ENCODE peak calls at places on chromosomes 5 and 9, in four cellular contexts. A, W, V and Z are unnamed samples.

GRCh38 chr9:71984388-71985069 is 73.1 kb downstream of the C9orf85 start:
- DNase-seq in A (peak), W (no peak), V (no peak), Z (no peak)

GRCh38 chr9:111961575-111961974 is 65.0 kb downstream of the UGCG start:
- DNase-seq in A (no peak), W (no peak), V (no peak), Z (no peak)

GRCh38 chr5:89534331-89534730 is 651.3 kb upstream of the MEF2C start:
- DNase-seq in A (no peak), W (no peak), V (no peak), Z (no peak)

GRCh38 chr5:42516282-42517042 is 93.2 kb downstream of the GHR start:
- DNase-seq in A (no peak), W (no peak), V (no peak), Z (no peak)

GRCh38 chr5:89213584-89213983 is 330.6 kb upstream of the MEF2C start:
- DNase-seq in A (peak), W (no peak), V (no peak), Z (no peak)

GRCh38 chr5:136814621-136815378 is 449.5 kb upstream of the TRPC7 start:
- DNase-seq in A (peak), W (no peak), V (no peak), Z (no peak)

GRCh38 chr9:14238518-14238917 is 75.4 kb downstream of the NFIB start:
- DNase-seq in A (peak), W (no peak), V (no peak), Z (no peak)

GRCh38 chr5:174724484-174725260 is at the start of gene MSX2:
- DNase-seq in A (peak), W (peak), V (no peak), Z (no peak)

GRCh38 chr9:136671646-136672430 is 9.1 kb downstream of the EGFL7 start:
- DNase-seq in A (no peak), W (peak), V (peak), Z (no peak)

GRCh38 chr9:136333486-136333885 is 6.1 kb downstream of the GPSM1 start:
- DNase-seq in A (no peak), W (no peak), V (no peak), Z (no peak)

GRCh38 chr9:115117999-115118470 is at the start of gene TNC:
- DNase-seq in A (peak), W (no peak), V (peak), Z (no peak)

GRCh38 chr5:5289537-5289936 is 132.9 kb upstream of the ICE1 start:
- DNase-seq in A (no peak), W (no peak), V (no peak), Z (no peak)
- TF ChIP-seq CTCF in A (no peak), W (no peak), V (no peak), Z (no peak)

GRCh38 chr5:141780240-141780951 is 97.8 kb downstream of the PCDH1 start:
- DNase-seq in A (no peak), W (no peak), V (no peak), Z (no peak)
- TF ChIP-seq CTCF in A (no peak), W (no peak), V (no peak), Z (no peak)

DNA sequence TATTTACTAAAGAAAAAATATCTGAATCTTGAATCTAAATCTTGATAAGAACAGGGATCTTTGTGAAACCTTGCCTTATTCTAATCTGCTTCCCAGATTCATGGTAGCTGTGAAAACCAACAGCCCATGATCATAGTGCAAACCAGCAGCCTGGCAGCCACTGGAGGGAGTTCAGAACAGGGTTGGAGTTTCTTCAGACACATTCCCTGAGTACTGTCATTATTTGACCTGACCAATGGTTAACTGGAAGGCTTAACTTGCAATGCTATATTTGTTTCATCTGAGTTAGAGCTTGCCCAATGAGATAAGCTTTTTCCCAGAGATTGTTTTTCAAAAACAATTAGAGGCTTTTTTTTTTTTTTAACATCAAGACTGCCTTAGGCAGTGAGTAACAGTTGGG is 47.8 kb downstream of the LOX start:
- DNase-seq in A (peak), W (no peak), V (no peak), Z (no peak)
- TF ChIP-seq CTCF in A (no peak), W (no peak), V (no peak), Z (no peak)

DNA sequence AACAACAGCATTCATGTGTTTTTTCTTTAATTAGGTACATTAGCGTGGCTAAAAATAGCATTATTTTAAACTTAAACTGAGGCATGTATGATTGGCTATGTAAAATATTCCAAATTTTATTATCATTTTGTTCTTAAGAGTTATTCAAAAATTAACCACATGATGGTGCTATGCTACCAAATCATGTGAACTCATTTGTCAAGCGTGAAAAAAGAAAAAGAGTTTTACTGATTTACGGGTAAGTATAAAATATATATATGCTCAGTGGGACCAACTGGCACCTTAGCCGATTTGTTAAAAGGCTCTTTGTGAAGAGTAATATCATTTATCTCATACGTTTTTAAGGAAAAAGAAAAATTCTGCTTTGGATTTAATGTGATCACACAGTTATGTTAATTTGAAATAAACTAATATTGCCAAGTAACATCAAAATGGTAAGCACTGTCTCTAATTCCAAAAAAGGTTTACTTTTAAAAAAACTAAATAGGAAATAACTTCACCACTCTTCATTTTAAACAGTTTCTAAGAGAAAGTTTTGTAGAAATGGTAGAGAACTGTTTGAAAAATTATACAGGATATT is 1042.3 kb downstream of the CDH12 start:
- DNase-seq in A (peak), W (no peak), V (no peak), Z (no peak)
- TF ChIP-seq CTCF in A (peak), W (peak), V (peak), Z (peak)

GRCh38 chr9:131235480-131235851 is 40.8 kb downstream of the FAM78A start:
- DNase-seq in A (no peak), W (no peak), V (no peak), Z (no peak)

GRCh38 chr9:131233989-131234388 is 42.3 kb downstream of the FAM78A start:
- DNase-seq in A (no peak), W (no peak), V (no peak), Z (no peak)

GRCh38 chr9:131233556-131233955 is 42.8 kb downstream of the FAM78A start:
- DNase-seq in A (no peak), W (no peak), V (no peak), Z (no peak)

GRCh38 chr9:131236161-131236560 is 40.1 kb downstream of the FAM78A start:
- DNase-seq in A (no peak), W (no peak), V (no peak), Z (no peak)

GRCh38 chr9:131234799-131235479 is 41.4 kb downstream of the FAM78A start:
- DNase-seq in A (no peak), W (no peak), V (no peak), Z (no peak)
- TF ChIP-seq CTCF in A (no peak), W (no peak), V (no peak), Z (no peak)

GRCh38 chr5:72454996-72455395 is 52.2 kb downstream of the ZNF366 start:
- DNase-seq in A (no peak), W (no peak), V (no peak), Z (no peak)
- TF ChIP-seq CTCF in A (no peak), W (no peak), V (no peak), Z (no peak)

GRCh38 chr9:18922161-18922910 is 110.7 kb downstream of the SAXO1 start:
- DNase-seq in A (no peak), W (no peak), V (no peak), Z (no peak)
- TF ChIP-seq CTCF in A (no peak), W (no peak), V (no peak), Z (no peak)

GRCh38 chr5:176647030-176647869 is at the start of gene TSPAN17:
- DNase-seq in A (peak), W (peak), V (peak), Z (peak)
- TF ChIP-seq CTCF in A (no peak), W (no peak), V (peak), Z (no peak)

DNA sequence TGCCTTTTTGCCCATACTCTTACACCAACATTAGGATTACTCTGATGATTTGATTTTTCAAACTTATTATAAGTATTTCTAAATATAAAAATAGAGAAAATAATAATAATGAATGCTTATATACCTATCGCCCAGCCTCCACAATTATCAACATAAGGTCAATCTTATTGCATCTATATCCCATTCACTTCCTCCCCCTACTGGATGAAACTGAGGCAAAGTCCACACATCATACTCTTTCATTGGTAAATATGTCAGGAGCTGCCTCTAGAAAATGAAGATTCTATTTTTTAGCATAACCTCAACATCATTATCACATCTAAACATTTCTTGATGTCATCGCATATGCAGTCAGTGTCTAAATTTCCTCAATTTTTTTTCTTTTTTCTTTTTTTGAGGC is 44.3 kb downstream of the SH3RF2 start:
- DNase-seq in A (no peak), W (no peak), V (no peak), Z (no peak)
- TF ChIP-seq CTCF in A (no peak), W (no peak), V (no peak), Z (peak)

GRCh38 chr5:122844136-122844915 is 1.1 kb upstream of the SNX24 start:
- DNase-seq in A (peak), W (no peak), V (peak), Z (no peak)

GRCh38 chr5:122847687-122848081 is 2.3 kb downstream of the SNX24 start:
- DNase-seq in A (no peak), W (no peak), V (no peak), Z (no peak)

GRCh38 chr5:122846051-122846567 is 696 bp downstream of the SNX24 start:
- DNase-seq in A (peak), W (no peak), V (no peak), Z (no peak)

GRCh38 chr5:122844916-122845252 is 529 bp upstream of the SNX24 start:
- DNase-seq in A (no peak), W (no peak), V (peak), Z (no peak)

GRCh38 chr5:122845253-122846050 is at the start of gene SNX24:
- DNase-seq in A (peak), W (peak), V (peak), Z (peak)
- TF ChIP-seq CTCF in A (no peak), W (no peak), V (no peak), Z (no peak)